ENCODE peak calls at places on chromosomes 12 and 14, in five cellular contexts. One of them, this sample, is unnamed.

GRCh38 chr14:33254876-33255275 is 316.2 kb downstream of the NPAS3 start:
- DNase-seq in aorta: no peak
- DNase-seq in activated T-helper 1 cell treated with anti-CD3 and anti-CD28 coated beads, Interleukin-2, amount 50 U/mL, for 16 hours: no peak
- DNase-seq in CD14-positive monocyte: no peak
- DNase-seq in GM18507: no peak
- DNase-seq in this sample: no peak

GRCh38 chr12:109518820-109519665 is 41.6 kb downstream of the UBE3B start:
- DNase-seq in aorta: no peak
- DNase-seq in activated T-helper 1 cell treated with anti-CD3 and anti-CD28 coated beads, Interleukin-2, amount 50 U/mL, for 16 hours: peak
- DNase-seq in CD14-positive monocyte: no peak
- DNase-seq in GM18507: peak
- DNase-seq in this sample: peak

GRCh38 chr14:74527736-74528280 is 34.2 kb downstream of the ISCA2 start:
- DNase-seq in aorta: no peak
- DNase-seq in activated T-helper 1 cell treated with anti-CD3 and anti-CD28 coated beads, Interleukin-2, amount 50 U/mL, for 16 hours: no peak
- DNase-seq in CD14-positive monocyte: no peak
- DNase-seq in GM18507: no peak
- DNase-seq in this sample: no peak

GRCh38 chr12:25263594-25263993 is 12.9 kb upstream of the KRAS start:
- DNase-seq in aorta: no peak
- DNase-seq in activated T-helper 1 cell treated with anti-CD3 and anti-CD28 coated beads, Interleukin-2, amount 50 U/mL, for 16 hours: no peak
- DNase-seq in CD14-positive monocyte: no peak
- DNase-seq in GM18507: no peak
- DNase-seq in this sample: no peak

GRCh38 chr12:99600388-99600787 is 47.2 kb upstream of the GARIN6 start:
- DNase-seq in aorta: no peak
- DNase-seq in activated T-helper 1 cell treated with anti-CD3 and anti-CD28 coated beads, Interleukin-2, amount 50 U/mL, for 16 hours: no peak
- DNase-seq in CD14-positive monocyte: no peak
- DNase-seq in GM18507: no peak
- DNase-seq in this sample: no peak

GRCh38 chr12:13039557-13039956 is 4.6 kb upstream of the FAM234B start:
- DNase-seq in aorta: no peak
- DNase-seq in activated T-helper 1 cell treated with anti-CD3 and anti-CD28 coated beads, Interleukin-2, amount 50 U/mL, for 16 hours: no peak
- DNase-seq in CD14-positive monocyte: no peak
- DNase-seq in GM18507: no peak
- DNase-seq in this sample: no peak

GRCh38 chr14:32681598-32681997 is 257.1 kb upstream of the NPAS3 start:
- DNase-seq in aorta: no peak
- DNase-seq in activated T-helper 1 cell treated with anti-CD3 and anti-CD28 coated beads, Interleukin-2, amount 50 U/mL, for 16 hours: no peak
- DNase-seq in CD14-positive monocyte: no peak
- DNase-seq in GM18507: no peak
- DNase-seq in this sample: no peak

GRCh38 chr14:24692382-24693352 is 58.7 kb upstream of the GZMB start:
- DNase-seq in aorta: no peak
- DNase-seq in activated T-helper 1 cell treated with anti-CD3 and anti-CD28 coated beads, Interleukin-2, amount 50 U/mL, for 16 hours: no peak
- DNase-seq in CD14-positive monocyte: no peak
- DNase-seq in GM18507: no peak
- DNase-seq in this sample: no peak

GRCh38 chr14:72888636-72889201 is 5.2 kb downstream of the DPF3 start:
- DNase-seq in aorta: no peak
- DNase-seq in activated T-helper 1 cell treated with anti-CD3 and anti-CD28 coated beads, Interleukin-2, amount 50 U/mL, for 16 hours: no peak
- DNase-seq in CD14-positive monocyte: no peak
- DNase-seq in GM18507: no peak
- DNase-seq in this sample: no peak

GRCh38 chr14:30869525-30870150 is 4.7 kb upstream of the COCH start:
- DNase-seq in aorta: no peak
- DNase-seq in activated T-helper 1 cell treated with anti-CD3 and anti-CD28 coated beads, Interleukin-2, amount 50 U/mL, for 16 hours: no peak
- DNase-seq in CD14-positive monocyte: no peak
- DNase-seq in GM18507: no peak
- DNase-seq in this sample: no peak

GRCh38 chr12:57726151-57726883 is 12.2 kb downstream of the AGAP2 start:
- DNase-seq in aorta: peak
- DNase-seq in activated T-helper 1 cell treated with anti-CD3 and anti-CD28 coated beads, Interleukin-2, amount 50 U/mL, for 16 hours: no peak
- DNase-seq in CD14-positive monocyte: peak
- DNase-seq in GM18507: no peak
- DNase-seq in this sample: peak